ENCODE peak calls at places on chromosomes 12 and 14, in four cellular contexts. A is HepG2, T is K562, S is A549. O is an unnamed sample.

GRCh38 chr14:100530270-100531072 is 56.7 kb downstream of the BEGAIN start:
- DNase-seq in A (no peak), T (no peak), S (no peak), O (peak)

GRCh38 chr12:58888131-58888783 is 32.0 kb downstream of the LRIG3 start:
- DNase-seq in A (no peak), T (no peak), S (no peak), O (no peak)

GRCh38 chr14:61553730-61554641 is 141.3 kb upstream of the HIF1A start:
- DNase-seq in A (peak), T (no peak), S (peak), O (no peak)

GRCh38 chr12:53048780-53049401 is 974 bp upstream of the TNS2 start:
- DNase-seq in A (peak), T (peak), S (no peak), O (peak)

GRCh38 chr14:55843718-55844403 is 263.9 kb downstream of the KTN1 start:
- DNase-seq in A (no peak), T (no peak), S (no peak), O (no peak)

GRCh38 chr12:131896811-131897270 is 2.4 kb downstream of the ULK1 start:
- DNase-seq in A (no peak), T (no peak), S (no peak), O (no peak)

GRCh38 chr12:93813181-93813580 is 136.0 kb downstream of the CRADD start:
- DNase-seq in A (no peak), T (no peak), S (no peak), O (no peak)

GRCh38 chr14:39114073-39114838 is at the start of gene GEMIN2:
- DNase-seq in A (peak), T (peak), S (peak), O (peak)

GRCh38 chr12:76340680-76341435 is 7.4 kb downstream of the BBS10 start:
- DNase-seq in A (no peak), T (no peak), S (no peak), O (no peak)

GRCh38 chr14:63717704-63718103 is 10.2 kb downstream of the SGPP1 start:
- DNase-seq in A (no peak), T (no peak), S (no peak), O (no peak)

GRCh38 chr12:108856428-108857157 is 790 bp downstream of the SSH1 start:
- DNase-seq in A (peak), T (no peak), S (no peak), O (peak)

GRCh38 chr12:55675671-55676070 is 32.0 kb downstream of the ITGA7 start:
- DNase-seq in A (no peak), T (no peak), S (no peak), O (no peak)

GRCh38 chr12:54416908-54417603 is 2.0 kb downstream of the ITGA5 start:
- DNase-seq in A (no peak), T (peak), S (no peak), O (no peak)

GRCh38 chr14:44170099-44170498 is 337.0 kb downstream of the FSCB start:
- DNase-seq in A (no peak), T (no peak), S (no peak), O (no peak)

GRCh38 chr12:111753144-111753881 is 13.4 kb upstream of the ALDH2 start:
- DNase-seq in A (peak), T (peak), S (peak), O (peak)

GRCh38 chr14:103172921-103173320 is 49.7 kb downstream of the TNFAIP2 start:
- DNase-seq in A (no peak), T (no peak), S (no peak), O (no peak)

GRCh38 chr14:95327558-95328374 is 8.1 kb upstream of the CLMN start:
- DNase-seq in A (no peak), T (no peak), S (no peak), O (no peak)

GRCh38 chr12:122980192-122981035 is at the start of gene ARL6IP4:
- DNase-seq in A (no peak), T (peak), S (peak), O (peak)

GRCh38 chr12:128992116-128992515 is 138.8 kb downstream of the GLT1D1 start:
- DNase-seq in A (no peak), T (no peak), S (no peak), O (no peak)

GRCh38 chr14:60092516-60092915 is 793 bp downstream of the PCNX4 start:
- DNase-seq in A (peak), T (peak), S (peak), O (no peak)

GRCh38 chr14:92586001-92586947 is 72.7 kb downstream of the RIN3 start:
- DNase-seq in A (no peak), T (no peak), S (no peak), O (no peak)

GRCh38 chr12:4099276-4099675 is 174.3 kb upstream of the CCND2 start:
- DNase-seq in A (no peak), T (no peak), S (no peak), O (peak)

GRCh38 chr12:65721541-65722190 is 102.6 kb upstream of the HMGA2 start:
- DNase-seq in A (no peak), T (no peak), S (no peak), O (no peak)

GRCh38 chr14:100159107-100159864 is at the start of gene DEGS2:
- DNase-seq in A (no peak), T (peak), S (peak), O (peak)

GRCh38 chr14:94101748-94102147 is 8.8 kb upstream of the IFI27 start:
- DNase-seq in A (no peak), T (no peak), S (no peak), O (no peak)

GRCh38 chr12:57320639-57321038 is 69.7 kb upstream of the STAC3 start:
- DNase-seq in A (no peak), T (no peak), S (no peak), O (no peak)

DNA sequence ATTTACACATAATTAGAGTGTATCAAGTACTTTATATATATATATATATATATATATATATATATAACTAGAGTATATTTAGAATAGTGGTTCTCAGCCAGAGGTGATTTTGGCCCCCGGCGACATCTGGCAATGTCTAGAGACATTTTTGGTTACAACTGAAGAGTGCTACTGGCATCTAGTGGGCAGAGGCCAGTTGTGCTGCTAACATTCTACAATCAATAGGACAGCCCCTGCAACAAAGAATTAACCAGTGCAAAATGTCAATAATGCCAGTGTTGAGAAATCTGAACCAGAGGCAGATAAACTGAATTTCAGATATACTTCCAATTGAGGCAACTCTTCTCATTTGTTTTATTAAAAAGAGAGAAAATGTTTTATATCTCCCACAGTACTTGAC is 8.9 kb downstream of the GTF2A1 start:
- DNase-seq in A (peak), T (no peak), S (no peak), O (no peak)
- TF ChIP-seq MAX in A (no peak), T (no peak), S (no peak), O (no peak)

GRCh38 chr12:71354871-71355270 is 84.7 kb upstream of the LGR5 start:
- DNase-seq in A (no peak), T (no peak), S (no peak), O (no peak)
- TF ChIP-seq USF2 in A (no peak), T (no peak), S (no peak), O (no peak)

GRCh38 chr14:45970589-45970988 is 681.0 kb downstream of the RPL10L start:
- DNase-seq in A (no peak), T (no peak), S (no peak), O (no peak)
- TF ChIP-seq NR3C1 in A (no peak), T (no peak), S (no peak), O (no peak)

GRCh38 chr12:106647793-106648514 is 65.2 kb downstream of the RFX4 start:
- DNase-seq in A (no peak), T (no peak), S (no peak), O (no peak)

GRCh38 chr12:106646472-106646871 is 63.7 kb downstream of the RFX4 start:
- DNase-seq in A (no peak), T (no peak), S (no peak), O (no peak)

GRCh38 chr12:106645074-106645421 is 62.2 kb downstream of the RFX4 start:
- DNase-seq in A (peak), T (no peak), S (no peak), O (no peak)

GRCh38 chr12:106644335-106645073 is 61.7 kb downstream of the RFX4 start:
- DNase-seq in A (no peak), T (no peak), S (no peak), O (no peak)

DNA sequence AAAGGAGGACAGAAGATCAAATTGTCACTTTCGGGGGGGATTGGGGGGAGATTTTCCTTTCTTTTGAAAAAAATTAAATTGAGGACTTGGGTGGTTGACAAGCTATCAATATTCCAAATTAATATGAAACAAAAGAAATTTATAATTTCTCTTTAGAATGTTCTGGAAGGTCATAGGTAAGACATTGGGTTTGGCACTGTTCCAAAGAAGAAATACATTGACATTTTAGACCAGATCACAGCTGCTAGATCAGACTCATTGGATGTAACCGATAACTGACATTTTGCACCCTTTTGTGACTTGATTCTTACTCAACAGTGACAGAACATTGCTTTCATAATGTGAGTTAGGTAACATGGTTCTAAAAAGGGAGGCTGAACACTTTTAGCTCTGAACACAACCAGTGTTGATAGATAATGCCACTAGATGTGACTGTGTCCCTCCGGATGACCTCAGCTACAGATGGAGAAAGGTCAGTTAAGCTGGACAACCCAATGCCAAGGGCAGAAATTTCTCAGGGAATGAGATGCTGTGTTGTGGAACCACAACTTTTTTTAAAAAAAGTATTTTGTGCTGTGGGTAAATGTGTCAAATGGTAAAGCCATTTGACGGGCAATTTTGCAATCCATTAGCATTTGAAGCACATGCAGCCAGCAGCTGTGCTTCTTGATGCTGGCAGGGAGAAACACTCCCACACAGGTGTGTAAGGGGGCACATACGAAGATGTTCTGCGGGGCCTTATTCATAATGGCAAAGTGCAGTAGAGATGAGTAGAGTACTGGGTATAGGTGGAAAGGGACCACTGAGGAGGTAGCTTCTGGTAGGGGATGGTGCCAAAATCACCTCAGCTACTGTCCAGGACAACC is 62.9 kb downstream of the RFX4 start:
- DNase-seq in A (no peak), T (no peak), S (no peak), O (no peak)
- TF ChIP-seq MAX in A (no peak), T (no peak), S (no peak), O (no peak)

GRCh38 chr12:81991868-81992267 is 232.7 kb upstream of the PPFIA2 start:
- DNase-seq in A (no peak), T (no peak), S (no peak), O (no peak)

GRCh38 chr12:81987351-81987750 is 228.2 kb upstream of the PPFIA2 start:
- DNase-seq in A (no peak), T (no peak), S (no peak), O (no peak)

DNA sequence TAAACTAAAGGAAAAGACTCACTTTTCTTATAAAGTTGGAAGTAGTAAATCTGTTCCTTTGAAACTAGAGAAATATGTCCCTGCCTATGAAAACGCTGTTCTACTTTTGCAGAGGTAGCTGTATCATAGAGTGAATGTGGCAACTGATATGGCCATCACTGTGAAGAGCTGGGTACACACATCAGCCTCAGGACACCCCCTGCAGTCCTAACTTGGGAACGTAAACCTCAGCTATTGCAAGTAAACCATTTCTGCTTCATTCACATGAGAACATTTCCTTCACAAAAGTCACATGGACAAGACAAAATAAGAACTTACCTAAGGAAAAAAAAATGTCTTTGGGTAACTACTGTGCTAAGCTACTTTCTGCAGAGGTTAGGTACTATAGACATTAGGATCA is 233.3 kb upstream of the PPFIA2 start:
- DNase-seq in A (no peak), T (no peak), S (no peak), O (peak)
- TF ChIP-seq USF2 in A (no peak), T (no peak), S (no peak), O (no peak)

GRCh38 chr12:31570880-31571279 is 20.1 kb downstream of the DENND5B start:
- DNase-seq in A (peak), T (no peak), S (no peak), O (no peak)
- TF ChIP-seq NR3C1 in A (no peak), T (no peak), S (no peak), O (no peak)

GRCh38 chr12:117875652-117876491 is 92.9 kb downstream of the KSR2 start:
- DNase-seq in A (no peak), T (no peak), S (no peak), O (peak)
- TF ChIP-seq MAX in A (no peak), T (no peak), S (no peak), O (no peak)

GRCh38 chr12:68176252-68176651 is 16.7 kb upstream of the IFNG start:
- DNase-seq in A (no peak), T (no peak), S (no peak), O (no peak)

GRCh38 chr12:68177562-68177961 is 18.0 kb upstream of the IFNG start:
- DNase-seq in A (no peak), T (no peak), S (no peak), O (no peak)

GRCh38 chr12:68178184-68178583 is 18.6 kb upstream of the IFNG start:
- DNase-seq in A (no peak), T (no peak), S (no peak), O (no peak)

GRCh38 chr12:68178774-68179439 is 19.4 kb upstream of the IFNG start:
- DNase-seq in A (no peak), T (no peak), S (no peak), O (no peak)

GRCh38 chr12:68175566-68176033 is 16.1 kb upstream of the IFNG start:
- DNase-seq in A (no peak), T (no peak), S (no peak), O (no peak)
- TF ChIP-seq USF2 in A (no peak), T (no peak), S (no peak), O (no peak)

GRCh38 chr12:38823743-38824142 is 81.6 kb downstream of the CPNE8 start:
- DNase-seq in A (no peak), T (no peak), S (no peak), O (no peak)
- TF ChIP-seq NR3C1 in A (no peak), T (no peak), S (no peak), O (no peak)